ENCODE peak calls at places on chromosomes 2 and 18, in seven cellular contexts. One of them, this sample, is unnamed.

GRCh38 chr18:23574611-23575308 is 11.5 kb downstream of the NPC1 start:
- DNase-seq in mesenchymal stem cell: peak; percentile 53
- DNase-seq in H9: no peak
- DNase-seq in IMR-90: no peak
- DNase-seq in mesendoderm: peak; percentile 42
- DNase-seq in trophoblast cell: no peak
- DNase-seq in H1: no peak
- DNase-seq in this sample: no peak

GRCh38 chr18:53193870-53194269 is 853.9 kb downstream of the DCC start:
- DNase-seq in mesenchymal stem cell: no peak
- DNase-seq in H9: no peak
- DNase-seq in IMR-90: no peak
- DNase-seq in mesendoderm: no peak
- DNase-seq in trophoblast cell: no peak
- DNase-seq in H1: no peak
- DNase-seq in this sample: no peak

GRCh38 chr18:63292844-63293683 is 26.5 kb downstream of the BCL2 start:
- DNase-seq in mesenchymal stem cell: no peak
- DNase-seq in H9: no peak
- DNase-seq in IMR-90: no peak
- DNase-seq in mesendoderm: no peak
- DNase-seq in trophoblast cell: no peak
- DNase-seq in H1: no peak
- DNase-seq in this sample: no peak

GRCh38 chr2:97712693-97713295 is 582 bp upstream of the ZAP70 start:
- DNase-seq in mesenchymal stem cell: no peak
- DNase-seq in H9: no peak
- DNase-seq in IMR-90: no peak
- DNase-seq in mesendoderm: no peak
- DNase-seq in trophoblast cell: no peak
- DNase-seq in H1: no peak
- DNase-seq in this sample: no peak

GRCh38 chr2:240946046-240946445 is 39.9 kb downstream of the CROCC2 start:
- DNase-seq in mesenchymal stem cell: no peak
- DNase-seq in H9: no peak
- DNase-seq in IMR-90: no peak
- DNase-seq in mesendoderm: no peak
- DNase-seq in trophoblast cell: no peak
- DNase-seq in H1: peak; percentile 38
- DNase-seq in this sample: no peak

GRCh38 chr2:767440-767839 is 90.2 kb upstream of the TMEM18 start:
- DNase-seq in mesenchymal stem cell: no peak
- DNase-seq in H9: no peak
- DNase-seq in IMR-90: no peak
- DNase-seq in mesendoderm: no peak
- DNase-seq in trophoblast cell: no peak
- DNase-seq in H1: no peak
- DNase-seq in this sample: no peak

GRCh38 chr2:151851761-151852160 is 23.5 kb upstream of the ARL5A start:
- DNase-seq in mesenchymal stem cell: no peak
- DNase-seq in H9: no peak
- DNase-seq in IMR-90: no peak
- DNase-seq in mesendoderm: no peak
- DNase-seq in trophoblast cell: peak; percentile 47
- DNase-seq in H1: no peak
- DNase-seq in this sample: no peak

GRCh38 chr18:3842844-3843243 is 392.9 kb downstream of the TGIF1 start:
- DNase-seq in mesenchymal stem cell: no peak
- DNase-seq in H9: no peak
- DNase-seq in IMR-90: no peak
- DNase-seq in mesendoderm: no peak
- DNase-seq in trophoblast cell: no peak
- DNase-seq in H1: no peak
- DNase-seq in this sample: no peak

GRCh38 chr2:217832987-217833386 is 169.8 kb downstream of the TNS1 start:
- DNase-seq in mesenchymal stem cell: no peak
- DNase-seq in H9: no peak
- DNase-seq in IMR-90: no peak
- DNase-seq in mesendoderm: no peak
- DNase-seq in trophoblast cell: no peak
- DNase-seq in H1: no peak
- DNase-seq in this sample: no peak

GRCh38 chr18:58570360-58571064 is 58.4 kb downstream of the ALPK2 start:
- DNase-seq in mesenchymal stem cell: no peak
- DNase-seq in H9: no peak
- DNase-seq in IMR-90: no peak
- DNase-seq in mesendoderm: no peak
- DNase-seq in trophoblast cell: no peak
- DNase-seq in H1: no peak
- DNase-seq in this sample: no peak

GRCh38 chr2:117470311-117471095 is 344.0 kb upstream of the DDX18 start:
- DNase-seq in mesenchymal stem cell: peak; percentile 44
- DNase-seq in H9: peak; percentile 73
- DNase-seq in IMR-90: no peak
- DNase-seq in mesendoderm: peak; percentile 86
- DNase-seq in trophoblast cell: peak; percentile 73
- DNase-seq in H1: peak; percentile 76
- DNase-seq in this sample: peak; percentile 61

GRCh38 chr2:20141056-20141762 is 83.7 kb downstream of the SDC1 start:
- DNase-seq in mesenchymal stem cell: peak; percentile 82
- DNase-seq in H9: peak; percentile 50
- DNase-seq in IMR-90: peak; percentile 96
- DNase-seq in mesendoderm: peak; percentile 51
- DNase-seq in trophoblast cell: no peak
- DNase-seq in H1: no peak
- DNase-seq in this sample: no peak

GRCh38 chr2:27708257-27708654 is 44.6 kb downstream of the SLC4A1AP start:
- DNase-seq in mesenchymal stem cell: no peak
- DNase-seq in H9: no peak
- DNase-seq in IMR-90: no peak
- DNase-seq in mesendoderm: no peak
- DNase-seq in trophoblast cell: no peak
- DNase-seq in H1: peak; percentile 34
- DNase-seq in this sample: no peak

GRCh38 chr18:45231606-45232005 is 383.7 kb upstream of the SLC14A2 start:
- DNase-seq in mesenchymal stem cell: no peak
- DNase-seq in H9: no peak
- DNase-seq in IMR-90: peak; percentile 52
- DNase-seq in mesendoderm: no peak
- DNase-seq in trophoblast cell: no peak
- DNase-seq in H1: no peak
- DNase-seq in this sample: no peak

GRCh38 chr2:101803945-101804696 is 106.6 kb downstream of the MAP4K4 start:
- DNase-seq in mesenchymal stem cell: no peak
- DNase-seq in H9: no peak
- DNase-seq in IMR-90: no peak
- DNase-seq in mesendoderm: no peak
- DNase-seq in trophoblast cell: peak; percentile 44
- DNase-seq in H1: no peak
- DNase-seq in this sample: peak; percentile 66

GRCh38 chr2:9300829-9301453 is 94.3 kb downstream of the ASAP2 start:
- DNase-seq in mesenchymal stem cell: no peak
- DNase-seq in H9: no peak
- DNase-seq in IMR-90: no peak
- DNase-seq in mesendoderm: no peak
- DNase-seq in trophoblast cell: peak; percentile 41
- DNase-seq in H1: no peak
- DNase-seq in this sample: no peak

GRCh38 chr2:181399046-181399445 is 58.1 kb upstream of the ITGA4 start:
- DNase-seq in mesenchymal stem cell: no peak
- DNase-seq in H9: no peak
- DNase-seq in IMR-90: no peak
- DNase-seq in mesendoderm: no peak
- DNase-seq in trophoblast cell: no peak
- DNase-seq in H1: no peak
- DNase-seq in this sample: no peak

GRCh38 chr2:109280804-109281203 is 151.8 kb downstream of the SH3RF3 start:
- DNase-seq in mesenchymal stem cell: no peak
- DNase-seq in H9: no peak
- DNase-seq in IMR-90: no peak
- DNase-seq in mesendoderm: peak; percentile 22
- DNase-seq in trophoblast cell: no peak
- DNase-seq in H1: no peak
- DNase-seq in this sample: no peak

GRCh38 chr2:242032780-242033656 is 163.5 kb downstream of the RTP5 start:
- DNase-seq in mesenchymal stem cell: no peak
- DNase-seq in H9: peak; percentile 28
- DNase-seq in IMR-90: no peak
- DNase-seq in mesendoderm: no peak
- DNase-seq in trophoblast cell: no peak
- DNase-seq in H1: no peak
- DNase-seq in this sample: no peak

GRCh38 chr2:164066095-164066494 is 330.3 kb upstream of the FIGN start:
- DNase-seq in mesenchymal stem cell: no peak
- DNase-seq in H9: no peak
- DNase-seq in IMR-90: no peak
- DNase-seq in mesendoderm: no peak
- DNase-seq in trophoblast cell: no peak
- DNase-seq in H1: no peak
- DNase-seq in this sample: no peak

GRCh38 chr2:109523536-109524361 is 90.0 kb downstream of the SEPTIN10 start:
- DNase-seq in mesenchymal stem cell: no peak
- DNase-seq in H9: no peak
- DNase-seq in IMR-90: no peak
- DNase-seq in mesendoderm: no peak
- DNase-seq in trophoblast cell: no peak
- DNase-seq in H1: no peak
- DNase-seq in this sample: no peak

DNA sequence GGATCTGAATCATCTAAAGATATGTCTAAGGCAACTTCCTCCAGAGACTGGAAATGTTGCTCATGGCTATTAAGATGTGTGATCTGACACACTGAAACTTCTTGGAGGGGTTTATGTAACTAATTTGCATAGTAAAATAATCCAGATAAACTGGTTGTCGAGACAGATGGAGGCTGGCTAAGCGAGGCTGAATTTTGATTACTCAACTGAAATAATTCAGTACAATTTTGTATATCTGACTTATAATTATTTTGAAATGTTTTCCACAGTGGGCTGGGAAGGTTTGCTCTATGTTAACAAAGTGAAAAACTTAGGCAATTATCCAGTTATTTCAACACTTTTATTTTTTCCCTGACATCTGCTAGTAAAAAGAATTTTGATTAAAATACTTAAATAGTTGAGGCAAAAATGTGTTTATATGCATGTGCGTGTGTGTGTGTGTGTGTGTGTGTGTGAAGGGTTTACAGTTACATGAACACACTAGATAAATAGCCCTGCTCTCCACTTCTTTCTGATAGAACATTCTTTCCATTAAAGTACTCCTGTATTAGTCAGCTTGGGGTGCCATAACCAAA is 11.3 kb upstream of the MAP3K20 start:
- DNase-seq in mesenchymal stem cell: no peak
- DNase-seq in H9: no peak
- DNase-seq in IMR-90: peak; percentile 66
- DNase-seq in mesendoderm: no peak
- DNase-seq in trophoblast cell: no peak
- DNase-seq in H1: no peak
- DNase-seq in this sample: no peak
- H3K18ac ChIP-seq in mesenchymal stem cell: no peak overlapping the region
- H3K18ac ChIP-seq in H9: no peak overlapping the region
- H3K18ac ChIP-seq in IMR-90: peak overlapping the region; percentile 97
- H3K18ac ChIP-seq in mesendoderm: no peak overlapping the region
- H3K18ac ChIP-seq in trophoblast cell: no peak overlapping the region
- H3K18ac ChIP-seq in H1: no peak overlapping the region
- H3K18ac ChIP-seq in this sample: no peak overlapping the region

DNA sequence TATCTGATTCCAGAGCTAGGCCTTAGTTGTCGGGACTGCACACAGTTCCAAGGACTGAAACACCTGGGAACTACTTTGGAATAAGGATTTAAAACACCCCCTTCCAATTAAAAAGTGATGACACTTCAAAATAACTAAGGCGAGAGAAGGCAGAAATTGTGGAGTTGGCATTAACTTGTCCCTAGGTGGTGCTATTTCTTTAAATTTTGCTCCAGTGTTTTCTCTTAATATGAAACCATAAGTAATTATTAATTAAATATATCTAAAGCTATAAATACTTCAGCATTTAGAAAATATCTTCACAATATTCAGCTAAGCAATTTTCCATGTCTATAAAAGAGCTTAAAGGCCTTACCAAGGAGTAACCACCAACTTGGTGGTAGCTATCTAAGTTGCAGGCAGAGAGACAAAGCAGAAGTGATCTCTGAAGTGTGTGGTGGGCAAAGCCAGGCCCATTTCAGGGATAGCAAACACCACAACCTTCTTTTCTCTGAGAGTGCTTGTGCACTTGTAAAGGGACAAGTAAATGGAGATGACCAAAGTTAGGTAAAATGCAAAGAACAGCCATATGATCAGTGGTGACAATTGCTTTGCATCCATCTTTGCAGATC is 186.8 kb upstream of the PGAP1 start:
- DNase-seq in mesenchymal stem cell: peak; percentile 55
- DNase-seq in H9: no peak
- DNase-seq in IMR-90: peak; percentile 45
- DNase-seq in mesendoderm: no peak
- DNase-seq in trophoblast cell: peak; percentile 61
- DNase-seq in H1: no peak
- DNase-seq in this sample: no peak
- H3K27ac ChIP-seq in mesenchymal stem cell: no peak overlapping the region
- H3K27ac ChIP-seq in H9: no peak overlapping the region
- H3K27ac ChIP-seq in IMR-90: no peak overlapping the region
- H3K27ac ChIP-seq in mesendoderm: no peak overlapping the region
- H3K27ac ChIP-seq in trophoblast cell: no peak overlapping the region
- H3K27ac ChIP-seq in H1: no peak overlapping the region
- H3K27ac ChIP-seq in this sample: no peak overlapping the region

GRCh38 chr2:174397773-174398172 is 2.2 kb downstream of the SCRN3 start:
- DNase-seq in mesenchymal stem cell: no peak
- DNase-seq in H9: no peak
- DNase-seq in IMR-90: no peak
- DNase-seq in mesendoderm: no peak
- DNase-seq in trophoblast cell: no peak
- DNase-seq in H1: no peak
- DNase-seq in this sample: no peak
- H3K18ac ChIP-seq in mesenchymal stem cell: no peak overlapping the region
- H3K18ac ChIP-seq in H9: no peak overlapping the region
- H3K18ac ChIP-seq in IMR-90: no peak overlapping the region
- H3K18ac ChIP-seq in mesendoderm: no peak overlapping the region
- H3K18ac ChIP-seq in trophoblast cell: no peak overlapping the region
- H3K18ac ChIP-seq in H1: no peak overlapping the region
- H3K18ac ChIP-seq in this sample: no peak overlapping the region

DNA sequence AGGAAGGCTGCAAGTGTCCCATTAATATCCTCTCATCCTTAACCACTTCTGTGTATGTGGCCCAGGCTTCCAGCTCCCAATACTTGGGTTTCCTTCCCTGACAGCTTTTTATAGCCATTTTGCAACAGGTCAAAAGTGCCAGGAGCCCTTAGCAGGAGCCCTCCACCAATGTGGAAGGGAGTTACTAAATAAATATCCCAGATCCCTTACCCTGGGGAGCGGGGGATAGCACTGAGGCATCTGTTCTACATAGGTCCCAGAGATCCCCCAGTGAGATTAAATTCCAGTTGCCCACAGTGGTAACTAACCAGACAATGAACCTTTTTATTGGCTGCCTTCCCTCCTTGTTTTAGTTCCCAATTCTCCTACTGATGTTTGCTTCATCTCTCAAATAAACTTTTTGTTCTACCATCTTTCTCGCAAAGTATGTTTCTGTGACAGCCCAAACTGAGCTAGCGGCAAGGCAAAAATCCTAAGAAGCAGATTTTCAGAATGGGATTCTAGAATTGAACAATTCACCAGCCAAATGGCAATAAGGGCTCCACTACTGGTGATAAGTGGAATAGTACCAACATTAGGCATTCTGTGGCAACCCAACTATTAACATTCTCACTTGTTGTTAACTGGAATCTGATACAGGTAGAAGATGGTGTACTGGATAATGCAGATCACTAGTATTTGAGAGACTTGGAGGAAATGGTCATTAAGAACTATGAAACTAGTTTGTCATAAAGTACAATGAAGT is 83.9 kb upstream of the MAPRE2 start:
- DNase-seq in mesenchymal stem cell: peak; percentile 75
- DNase-seq in H9: no peak
- DNase-seq in IMR-90: no peak
- DNase-seq in mesendoderm: peak; percentile 72
- DNase-seq in trophoblast cell: no peak
- DNase-seq in H1: no peak
- DNase-seq in this sample: no peak
- H3K27ac ChIP-seq in mesenchymal stem cell: peak overlapping the region; percentile 49
- H3K27ac ChIP-seq in H9: no peak overlapping the region
- H3K27ac ChIP-seq in IMR-90: peak overlapping the region; percentile 4
- H3K27ac ChIP-seq in mesendoderm: no peak overlapping the region
- H3K27ac ChIP-seq in trophoblast cell: peak overlapping the region; percentile 32
- H3K27ac ChIP-seq in H1: no peak overlapping the region
- H3K27ac ChIP-seq in this sample: no peak overlapping the region

This sample was measured in neuronal stem cell.